ENCODE peak calls at places on chromosomes 16 and 17, in five cellular contexts. I is coronary artery, O is nephron progenitor cell, Y is astrocyte of the cerebellum, X is tibial nerve. R is an unnamed sample.

GRCh38 chr16:57115504-57116182 is 23.3 kb downstream of the CPNE2 start:
- DNase-seq in I (no peak), O (peak), X (no peak), Y (peak), R (no peak)

GRCh38 chr17:50123649-50124349 is 6.2 kb downstream of the SAMD14 start:
- DNase-seq in I (no peak), X (no peak), O (no peak), Y (peak), R (no peak)

GRCh38 chr16:67017810-67018488 is 11.0 kb upstream of the CBFB start:
- DNase-seq in Y (peak), O (peak), X (peak), I (peak), R (peak)

GRCh38 chr16:2043296-2043979 is 4.2 kb downstream of the NTHL1 start:
- DNase-seq in I (no peak), X (no peak), Y (no peak), O (no peak), R (no peak)

GRCh38 chr16:782766-783403 is 5.3 kb downstream of the RPUSD1 start:
- DNase-seq in I (no peak), O (no peak), Y (no peak), X (no peak), R (no peak)

GRCh38 chr17:69828087-69828486 is 246.9 kb upstream of the KCNJ16 start:
- DNase-seq in Y (peak), O (no peak), I (no peak), X (no peak), R (no peak)

GRCh38 chr16:11057696-11058345 is 113.5 kb downstream of the CLEC16A start:
- DNase-seq in I (no peak), X (no peak), Y (no peak), O (no peak), R (no peak)

GRCh38 chr17:76686538-76687277 is 24.1 kb downstream of the MXRA7 start:
- DNase-seq in O (no peak), I (no peak), Y (no peak), X (no peak), R (no peak)

GRCh38 chr17:80005360-80006338 is 30.0 kb downstream of the TBC1D16 start:
- DNase-seq in Y (no peak), O (peak), I (no peak), X (no peak), R (no peak)

GRCh38 chr17:36949461-36949927 is 740 bp downstream of the AATF start:
- DNase-seq in Y (no peak), X (no peak), O (no peak), I (no peak), R (no peak)

GRCh38 chr17:2814049-2814448 is 17.8 kb downstream of the RAP1GAP2 start:
- DNase-seq in Y (no peak), I (no peak), X (no peak), O (no peak), R (no peak)

GRCh38 chr16:81521141-81521626 is 76.6 kb downstream of the CMIP start:
- DNase-seq in Y (no peak), I (no peak), O (peak), X (no peak), R (no peak)

GRCh38 chr17:29590261-29590978 is 972 bp upstream of the GIT1 start:
- DNase-seq in I (no peak), Y (no peak), X (no peak), O (peak), R (no peak)

GRCh38 chr17:21352221-21352980 is 23.8 kb upstream of the KCNJ12 start:
- DNase-seq in O (no peak), Y (no peak), I (no peak), X (no peak), R (no peak)

GRCh38 chr16:27429330-27429871 is 27.4 kb downstream of the IL21R start:
- DNase-seq in I (peak), X (no peak), Y (no peak), O (no peak), R (no peak)

GRCh38 chr17:76714822-76715461 is 4.2 kb upstream of the MXRA7 start:
- DNase-seq in Y (no peak), O (peak), I (no peak), X (peak), R (no peak)

R was measured in AG04450.